ENCODE peak calls at places on chromosomes 11 and 22, in ten cellular contexts. X, C, D, V, N, I, Q, H, W and B are unnamed samples.

GRCh38 chr11:17519031-17519430 is 25.2 kb downstream of the USH1C start:
- DNase-seq in W (no peak), H (no peak), C (no peak), V (no peak), D (no peak), I (no peak), X (no peak), N (no peak), Q (no peak), B (no peak)

GRCh38 chr22:45645526-45646414 is 25.9 kb upstream of the ATXN10 start:
- DNase-seq in D (no peak), N (peak; percentile 84), I (peak; percentile 91), Q (peak; percentile 86), X (peak; percentile 57), W (peak; percentile 94), H (peak; percentile 46), C (peak; percentile 82), V (peak; percentile 76), B (peak; percentile 77)

GRCh38 chr11:5605849-5606248 is 9.4 kb downstream of the TRIM6 start:
- DNase-seq in V (no peak), C (no peak), I (no peak), N (no peak), W (no peak), D (peak; percentile 80), Q (no peak), X (peak; percentile 18), H (peak; percentile 85), B (no peak)

GRCh38 chr22:49575703-49576081 is 252.0 kb downstream of the BRD1 start:
- DNase-seq in N (no peak), D (no peak), Q (no peak), I (no peak), H (no peak), W (peak; percentile 31), C (no peak), V (no peak), X (no peak), B (no peak)

GRCh38 chr11:3037041-3037944 is 19.9 kb downstream of the CARS1 start:
- DNase-seq in V (no peak), X (peak; percentile 66), H (peak; percentile 50), Q (peak; percentile 61), C (peak; percentile 73), W (peak; percentile 94), N (peak; percentile 80), I (peak; percentile 59), D (peak; percentile 48), B (no peak)

GRCh38 chr11:111360150-111361043 is 18.7 kb downstream of the POU2AF1 start:
- DNase-seq in H (no peak), V (no peak), N (no peak), W (peak; percentile 61), D (no peak), X (peak; percentile 13), Q (peak; percentile 20), I (no peak), C (no peak), B (no peak)

GRCh38 chr11:11148104-11148509 is 204.9 kb downstream of the CSNK2A3 start:
- DNase-seq in C (no peak), I (no peak), W (peak; percentile 90), Q (no peak), H (peak; percentile 65), V (peak; percentile 27), D (peak; percentile 73), N (no peak), X (no peak), B (no peak)

GRCh38 chr11:33377852-33378385 is 120.7 kb downstream of the HIPK3 start:
- DNase-seq in X (peak; percentile 55), H (no peak), D (no peak), Q (no peak), C (no peak), W (no peak), N (no peak), V (no peak), I (no peak), B (no peak)

DNA sequence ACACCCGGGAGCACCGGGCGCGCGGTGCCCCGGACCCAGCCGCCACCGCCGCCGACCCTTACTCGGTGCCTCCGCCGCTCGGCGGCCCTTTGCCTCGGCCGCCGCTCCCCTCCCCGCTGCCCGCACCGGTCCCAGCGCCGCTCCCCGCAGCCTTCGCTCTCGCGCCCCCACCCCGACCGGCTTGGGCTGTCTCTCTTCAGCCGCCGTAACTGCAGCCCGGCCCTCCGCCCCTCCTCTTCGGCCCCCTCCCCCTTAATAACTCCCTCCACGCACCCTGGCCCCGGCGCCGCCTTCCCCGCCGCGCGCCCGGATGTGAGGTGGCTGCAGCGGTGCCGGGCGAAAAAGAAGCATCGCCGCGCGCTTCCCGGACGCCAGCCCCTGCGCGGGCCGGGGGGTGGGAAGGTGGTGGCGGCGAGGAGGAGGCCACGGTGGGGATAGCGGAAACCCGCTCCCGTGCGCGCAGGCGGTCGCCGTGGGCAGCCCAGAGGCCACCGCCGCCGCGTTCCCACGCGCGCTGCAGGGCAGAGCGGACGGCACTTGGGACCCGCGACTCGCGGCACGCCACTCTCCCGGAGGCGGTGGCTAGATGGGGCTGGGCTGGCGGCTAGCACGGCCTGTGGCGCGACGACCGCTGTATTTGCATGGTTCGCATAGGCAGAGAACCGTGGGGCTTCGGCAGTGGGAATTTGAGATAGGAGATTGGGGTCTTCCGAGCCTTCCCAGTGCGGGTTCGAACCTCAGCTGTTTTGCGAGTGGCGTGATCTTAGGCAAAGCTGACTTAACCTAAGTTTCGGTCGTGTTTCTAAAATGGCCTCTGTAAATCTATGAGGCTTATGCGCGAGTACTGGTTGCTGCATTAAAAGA is at the start of gene EIF4ENIF1:
- DNase-seq in H (peak; percentile 78), D (peak; percentile 50), I (peak; percentile 90), N (peak; percentile 77), Q (peak; percentile 74), X (peak; percentile 87), C (peak; percentile 92), W (peak; percentile 89), V (peak; percentile 80), B (peak; percentile 89)
- TF ChIP-seq CTCF in H (no peak), D (no peak), I (no peak), N (no peak), Q (no peak), X (no peak), C (no peak), W (no peak), V (no peak), B (no peak)

GRCh38 chr11:103257360-103257759 is 148.1 kb downstream of the DYNC2H1 start:
- DNase-seq in H (no peak), W (peak; percentile 44), V (no peak), I (no peak), Q (no peak), X (no peak), N (no peak), C (no peak), D (peak; percentile 1), B (no peak)
- TF ChIP-seq CTCF in H (peak; percentile 29), W (peak; percentile 74), V (no peak), I (no peak), Q (peak; percentile 46), X (peak; percentile 53), N (peak; percentile 62), C (peak; percentile 61), D (peak; percentile 39), B (no peak)

GRCh38 chr11:64878223-64878493 is 263 bp downstream of the EHD1 start:
- DNase-seq in V (no peak), I (no peak), X (no peak), H (no peak), W (no peak), C (no peak), D (no peak), Q (no peak), N (no peak), B (no peak)

GRCh38 chr11:64877390-64878222 is 815 bp downstream of the EHD1 start:
- DNase-seq in X (peak; percentile 53), N (no peak), C (no peak), H (no peak), Q (no peak), W (peak; percentile 62), I (no peak), V (no peak), D (no peak), B (peak; percentile 55)

GRCh38 chr11:64879226-64879900 is 942 bp upstream of the EHD1 start:
- DNase-seq in I (no peak), N (no peak), C (no peak), D (no peak), Q (no peak), H (no peak), V (no peak), W (no peak), X (no peak), B (no peak)

GRCh38 chr11:64880240-64881001 is 2.0 kb upstream of the EHD1 start:
- DNase-seq in D (no peak), H (no peak), I (no peak), V (no peak), C (no peak), W (no peak), N (no peak), Q (no peak), X (no peak), B (no peak)

GRCh38 chr11:64878494-64879225 is at the start of gene EHD1:
- DNase-seq in Q (peak; percentile 99), C (peak; percentile 96), V (peak; percentile 99), D (peak; percentile 93), N (peak; percentile 99), W (peak; percentile 99), X (peak; percentile 100), I (peak; percentile 100), H (peak; percentile 96), B (peak; percentile 99)
- TF ChIP-seq CTCF in Q (peak; percentile 58), C (peak; percentile 28), V (peak; percentile 58), D (peak; percentile 55), N (no peak), W (peak; percentile 68), X (peak; percentile 72), I (peak; percentile 79), H (peak; percentile 18), B (peak; percentile 48)

GRCh38 chr11:118956847-118957469 is 860 bp downstream of the UPK2 start:
- DNase-seq in V (no peak), N (no peak), Q (no peak), H (no peak), C (no peak), D (no peak), X (no peak), W (no peak), I (no peak), B (no peak)
- TF ChIP-seq CTCF in V (peak; percentile 35), N (peak; percentile 15), Q (peak; percentile 4), H (no peak), C (no peak), D (no peak), X (peak; percentile 38), W (no peak), I (no peak), B (no peak)